ENCODE peak calls at places on chromosomes 3 and 15, in four cellular contexts. T, H, I and A are unnamed samples.

GRCh38 chr3:116188231-116188785 is 257.0 kb downstream of the LSAMP start:
- DNase-seq in T (no peak), H (peak; percentile 66), I (no peak), A (no peak)

GRCh38 chr3:82386656-82387055 is 625.2 kb upstream of the GBE1 start:
- DNase-seq in T (no peak), H (no peak), I (no peak), A (no peak)

GRCh38 chr3:143135150-143135549 is 15.6 kb downstream of the CHST2 start:
- DNase-seq in H (peak; percentile 95), T (no peak), I (peak; percentile 95), A (no peak)

GRCh38 chr15:39474657-39475056 is 106.2 kb upstream of the THBS1 start:
- DNase-seq in T (no peak), I (peak; percentile 46), H (no peak), A (no peak)

GRCh38 chr3:157856078-157856939 is 249.9 kb downstream of the SHOX2 start:
- DNase-seq in I (no peak), H (no peak), T (no peak), A (no peak)

GRCh38 chr3:75631541-75631940 is 32.6 kb upstream of the FRG2C start:
- DNase-seq in T (no peak), I (no peak), H (no peak), A (no peak)

GRCh38 chr3:25856902-25857518 is 67.1 kb downstream of the OXSM start:
- DNase-seq in T (no peak), I (peak; percentile 72), H (peak; percentile 67), A (no peak)

GRCh38 chr3:155676252-155676981 is 68.5 kb downstream of the PLCH1 start:
- DNase-seq in T (peak; percentile 50), H (peak; percentile 34), I (peak; percentile 35), A (no peak)

GRCh38 chr3:164476631-164477030 is 601.7 kb downstream of the SI start:
- DNase-seq in T (no peak), H (no peak), I (no peak), A (no peak)

GRCh38 chr3:148711981-148712666 is 14.4 kb downstream of the AGTR1 start:
- DNase-seq in T (no peak), I (no peak), H (peak; percentile 47), A (no peak)

GRCh38 chr3:123633530-123633929 is 48.7 kb upstream of the HACD2 start:
- DNase-seq in T (no peak), I (peak; percentile 80), H (no peak), A (no peak)

GRCh38 chr15:78988361-78988911 is 43.6 kb upstream of the CTSH start:
- DNase-seq in I (peak; percentile 99), T (peak; percentile 90), H (peak; percentile 99), A (peak; percentile 92)

GRCh38 chr15:85624241-85624855 is 170.4 kb downstream of the KLHL25 start:
- DNase-seq in H (no peak), T (no peak), I (peak; percentile 62), A (no peak)

GRCh38 chr3:127955680-127956079 is 40.6 kb downstream of the KBTBD12 start:
- DNase-seq in I (no peak), H (no peak), T (no peak), A (no peak)

GRCh38 chr3:76646921-76647562 is 392.9 kb upstream of the ROBO2 start:
- DNase-seq in I (no peak), H (no peak), T (no peak), A (no peak)
- TF ChIP-seq CTCF in I (no peak), H (no peak), T (no peak), A (no peak)

GRCh38 chr3:462851-463250 is 266.3 kb downstream of the CHL1 start:
- DNase-seq in T (no peak), H (no peak), I (no peak), A (no peak)

GRCh38 chr3:459376-459710 is 262.8 kb downstream of the CHL1 start:
- DNase-seq in T (no peak), I (no peak), H (no peak), A (no peak)

GRCh38 chr3:454986-455385 is 258.4 kb downstream of the CHL1 start:
- DNase-seq in T (no peak), I (no peak), H (no peak), A (no peak)

GRCh38 chr3:458124-458523 is 261.6 kb downstream of the CHL1 start:
- DNase-seq in H (no peak), I (no peak), T (no peak), A (no peak)

DNA sequence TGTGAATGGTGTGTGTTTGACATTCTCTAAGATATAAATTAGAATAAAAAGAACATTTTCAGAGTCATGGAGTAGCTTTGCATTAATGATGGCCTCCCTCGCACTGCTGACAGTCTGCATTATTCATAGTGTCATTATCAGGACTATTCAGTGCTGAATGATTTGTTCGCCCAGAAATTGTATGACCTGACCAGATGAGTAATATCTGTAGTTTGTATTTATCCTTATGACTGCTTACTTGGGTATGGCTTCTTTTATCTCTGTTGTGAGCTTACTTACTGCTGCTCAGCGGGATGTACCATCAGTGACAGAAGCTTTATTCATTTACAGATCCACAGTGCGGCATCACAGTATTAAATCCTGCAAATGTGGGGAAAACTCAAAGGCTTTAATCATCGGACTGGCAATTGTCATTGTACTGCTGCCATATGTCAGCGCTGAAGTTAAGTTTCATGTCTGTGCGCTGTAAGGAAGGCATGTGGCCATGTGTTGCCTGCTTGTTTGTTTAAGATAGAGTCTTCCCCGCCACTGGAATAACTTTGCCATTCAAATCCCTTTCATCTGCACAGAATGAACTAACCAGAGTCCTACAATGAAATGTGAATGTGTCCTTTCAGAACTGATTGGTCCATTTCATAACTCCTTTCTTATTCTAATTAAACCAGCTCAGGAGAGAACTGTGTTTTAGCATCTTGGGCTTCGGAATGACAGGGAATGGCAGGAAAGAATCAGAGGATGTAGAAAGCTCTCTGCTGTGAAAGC is 262.2 kb downstream of the CHL1 start:
- DNase-seq in T (no peak), I (no peak), H (no peak), A (no peak)
- H3K9me3 ChIP-seq in T (peaks cover 3% of the 10 kb centered on the region), I (no peaks in the 10 kb centered on the region), H (no peaks in the 10 kb centered on the region), A (no peaks in the 10 kb centered on the region)

GRCh38 chr3:53129344-53129743 is 891 bp downstream of the RFT1 start:
- DNase-seq in I (no peak), T (no peak), H (no peak), A (no peak)

GRCh38 chr3:53132347-53132746 is 2.1 kb upstream of the RFT1 start:
- DNase-seq in H (no peak), I (no peak), T (no peak), A (no peak)

GRCh38 chr3:53131136-53131495 is 881 bp upstream of the RFT1 start:
- DNase-seq in I (no peak), H (no peak), T (no peak), A (no peak)

GRCh38 chr3:53126646-53127045 is 3.6 kb downstream of the RFT1 start:
- DNase-seq in T (no peak), I (no peak), H (no peak), A (no peak)

DNA sequence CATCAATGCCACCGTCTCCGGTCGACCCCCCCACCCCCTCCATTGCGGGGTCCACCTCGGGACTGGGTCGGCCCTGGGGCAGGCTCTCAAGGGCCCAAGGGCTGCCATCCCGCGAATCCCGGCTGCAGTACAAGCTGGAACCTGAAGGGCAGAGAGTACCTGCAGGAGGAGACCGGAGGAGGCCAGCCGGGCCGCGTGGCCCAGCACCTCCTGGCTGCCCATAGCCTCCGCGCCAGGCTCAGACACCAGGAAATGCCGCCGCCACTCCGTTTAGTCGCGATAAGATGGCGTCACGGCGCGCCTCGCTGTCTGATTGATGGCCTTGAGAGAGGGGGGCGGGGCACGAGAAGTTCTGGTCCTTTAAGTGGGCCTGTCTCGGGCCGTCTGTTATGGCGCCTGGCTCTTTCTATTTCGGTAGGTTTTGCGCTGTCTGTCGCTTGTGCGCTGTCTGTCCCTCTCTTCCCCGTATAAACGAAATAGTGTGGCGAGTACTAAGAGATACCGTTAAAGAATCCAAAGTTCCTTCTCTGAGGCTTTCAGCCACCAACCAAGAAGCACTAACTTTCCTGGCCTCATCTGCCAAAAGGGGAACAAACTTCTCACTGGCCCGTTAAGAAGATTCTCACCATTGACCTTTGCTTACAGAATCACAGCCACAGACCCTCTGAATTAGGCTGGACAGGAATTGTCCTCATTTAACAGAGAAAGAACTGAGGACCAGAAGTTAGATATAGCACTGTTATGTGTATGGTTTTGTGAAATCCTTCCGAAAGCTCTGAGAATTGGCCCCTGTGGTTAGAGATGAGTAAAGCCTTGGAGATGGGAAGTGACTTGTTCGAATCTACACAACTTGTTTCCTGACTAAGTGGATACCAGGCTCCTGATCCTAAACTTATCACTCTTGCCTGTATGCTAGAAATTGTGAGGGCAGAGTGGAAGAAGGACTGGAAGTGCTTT is at the start of gene RFT1:
- DNase-seq in I (peak; percentile 97), H (peak; percentile 94), T (peak; percentile 97), A (peak; percentile 99)
- TF ChIP-seq CTCF in I (no peak), H (no peak), T (no peak), A (no peak)

GRCh38 chr15:25061808-25062550 is 107.2 kb downstream of the SNRPN start:
- DNase-seq in H (no peak), T (no peak), I (no peak), A (peak; percentile 9)

GRCh38 chr15:25060472-25060803 is 105.7 kb downstream of the SNRPN start:
- DNase-seq in T (no peak), I (no peak), H (no peak), A (peak; percentile 10)

GRCh38 chr15:25062551-25063430 is 108.0 kb downstream of the SNRPN start:
- DNase-seq in I (no peak), H (no peak), T (no peak), A (peak; percentile 9)

GRCh38 chr15:25059698-25060471 is 105.1 kb downstream of the SNRPN start:
- DNase-seq in I (no peak), H (no peak), T (no peak), A (peak; percentile 15)

DNA sequence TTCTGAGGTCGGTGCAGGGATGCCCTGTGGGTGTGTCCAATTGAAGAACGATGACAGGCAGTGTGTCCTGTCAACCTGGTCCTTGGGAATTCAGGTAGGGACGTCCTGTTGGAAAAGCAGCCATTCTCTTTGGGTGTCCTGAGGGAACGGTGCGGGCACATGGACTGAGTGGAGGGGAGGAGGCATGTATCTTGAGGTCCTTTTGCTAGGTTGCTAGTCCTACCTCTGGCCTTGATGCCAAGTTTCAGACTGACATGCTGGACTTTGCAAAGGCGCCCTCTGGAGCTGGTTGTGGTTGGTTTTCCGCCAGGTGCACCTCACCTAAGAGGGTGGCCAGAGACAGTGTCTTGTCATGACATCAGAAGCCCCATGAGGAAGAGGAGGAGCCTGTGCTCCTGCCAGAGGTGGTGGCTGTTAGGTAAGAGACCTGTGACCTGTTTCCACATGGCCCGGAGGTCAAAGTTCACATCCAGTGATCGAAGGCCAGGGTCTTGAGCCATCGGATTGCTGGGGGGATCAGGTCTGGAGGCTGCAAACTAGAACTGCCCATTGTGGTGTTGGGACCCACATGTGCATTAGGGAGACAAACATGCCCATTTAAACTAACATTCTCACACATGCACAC is 106.3 kb downstream of the SNRPN start:
- DNase-seq in T (no peak), H (no peak), I (no peak), A (peak; percentile 11)
- H3K9me3 ChIP-seq in T (peaks cover 100% of the 10 kb centered on the region), H (peaks cover 100% of the 10 kb centered on the region), I (peaks cover 20% of the 10 kb centered on the region), A (peaks cover 100% of the 10 kb centered on the region)

DNA sequence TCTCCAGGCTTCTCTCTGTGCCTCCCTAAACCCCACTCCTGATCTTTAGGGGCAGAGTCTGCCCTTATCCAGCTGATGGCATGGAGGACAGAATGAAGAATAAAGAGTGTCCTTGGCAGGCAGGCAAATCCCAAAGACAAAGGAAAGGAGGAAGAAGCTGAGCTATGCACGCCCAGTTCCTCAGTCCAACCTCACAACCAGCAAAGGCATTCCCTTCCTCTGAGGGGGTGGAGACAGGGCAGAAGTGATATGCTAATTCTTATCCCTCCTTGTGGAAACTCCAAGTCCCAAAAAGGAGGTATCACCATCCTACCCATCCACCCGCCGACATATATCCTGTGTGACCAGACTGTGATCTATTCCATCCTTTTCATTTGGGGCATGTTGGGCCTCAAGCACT is 10.5 kb upstream of the CCDC54 start:
- DNase-seq in H (peak; percentile 8), T (no peak), I (no peak), A (no peak)
- TF ChIP-seq CTCF in H (no peak), T (no peak), I (no peak), A (no peak)

GRCh38 chr3:93930041-93930440 is 43.7 kb downstream of the PROS1 start:
- DNase-seq in H (no peak), T (no peak), I (no peak), A (no peak)
- H3K9me3 ChIP-seq in H (no peaks in the 10 kb centered on the region), T (no peaks in the 10 kb centered on the region), I (no peaks in the 10 kb centered on the region), A (no peaks in the 10 kb centered on the region)